ENCODE peak calls at places on chromosomes 4 and X, in five cellular contexts. J is brain microvascular endothelial cell, W is fibroblast of pulmonary artery, O is cardiac muscle cell, R is heart right ventricle. C is an unnamed sample.
A peak's percentile ranks its signal among the peaks of the same experiment; 100 is the strongest.

GRCh38 chr4:91089194-91089593 is 962.0 kb downstream of the CCSER1 start:
- DNase-seq in W (no peak), J (no peak), R (no peak), O (no peak), C (no peak)

GRCh38 chr4:86927843-86928395 is 6.9 kb upstream of the AFF1 start:
- DNase-seq in J (peak; percentile 97), W (peak; percentile 98), R (no peak), O (peak; percentile 98), C (peak; percentile 98)

GRCh38 chrX:76802698-76803097 is 375.2 kb downstream of the MAGEE1 start:
- DNase-seq in O (no peak), J (peak; percentile 0), R (no peak), W (peak; percentile 13), C (peak; percentile 0)

GRCh38 chr4:146243141-146243882 is 29.0 kb downstream of the REELD1 start:
- DNase-seq in J (peak; percentile 28), R (peak; percentile 16), O (peak; percentile 20), W (peak; percentile 28), C (peak; percentile 15)

GRCh38 chr4:128553665-128554515 is 255.6 kb upstream of the JADE1 start:
- DNase-seq in W (peak; percentile 42), R (no peak), J (no peak), O (no peak), C (no peak)

GRCh38 chrX:7759832-7760231 is 83.1 kb upstream of the VCX start:
- DNase-seq in R (no peak), W (no peak), O (no peak), J (no peak), C (no peak)

GRCh38 chrX:455673-456072 is 69.0 kb upstream of the PPP2R3B start:
- DNase-seq in J (no peak), O (no peak), W (no peak), R (no peak), C (no peak)

GRCh38 chrX:85963736-85964135 is 83.6 kb downstream of the CHM start:
- DNase-seq in J (peak; percentile 65), W (peak; percentile 72), R (no peak), O (peak; percentile 67), C (peak; percentile 67)

GRCh38 chrX:107576841-107577240 is 51.5 kb upstream of the PRPS1 start:
- DNase-seq in W (no peak), R (no peak), O (no peak), J (no peak), C (no peak)

GRCh38 chr4:189302719-189303118 is 638.0 kb upstream of the FRG1 start:
- DNase-seq in O (no peak), J (no peak), R (no peak), W (no peak), C (no peak)

GRCh38 chr4:144734522-144734921 is 88.6 kb downstream of the HHIP start:
- DNase-seq in R (no peak), W (peak; percentile 41), O (no peak), J (no peak), C (peak; percentile 50)

GRCh38 chr4:88938138-88938537 is 118.8 kb downstream of the FAM13A start:
- DNase-seq in O (peak; percentile 90), J (peak; percentile 87), R (no peak), W (peak; percentile 96), C (peak; percentile 89)

GRCh38 chr4:55543858-55544257 is 2.9 kb downstream of the CLOCK start:
- DNase-seq in R (no peak), O (peak; percentile 13), J (no peak), W (peak; percentile 21), C (no peak)

GRCh38 chrX:21398424-21398823 is 24.2 kb downstream of the CNKSR2 start:
- DNase-seq in J (no peak), R (no peak), O (no peak), W (no peak), C (no peak)

GRCh38 chrX:12564221-12564620 is 227.0 kb upstream of the PRPS2 start:
- DNase-seq in R (no peak), O (no peak), W (no peak), J (no peak), C (no peak)

GRCh38 chr4:128350449-128351045 is 62.9 kb upstream of the PGRMC2 start:
- DNase-seq in R (no peak), J (no peak), W (no peak), O (no peak), C (no peak)

GRCh38 chr4:149896428-149896827 is 80.8 kb upstream of the IQCM start:
- DNase-seq in R (no peak), O (peak; percentile 42), J (peak; percentile 38), W (peak; percentile 53), C (peak; percentile 59)

GRCh38 chr4:57103051-57103450 is 7.1 kb downstream of the IGFBP7 start:
- DNase-seq in R (peak; percentile 57), J (no peak), O (peak; percentile 62), W (peak; percentile 73), C (no peak)

GRCh38 chr4:94856030-94856429 is 98.3 kb downstream of the BMPR1B start:
- DNase-seq in W (no peak), J (no peak), O (no peak), R (no peak), C (no peak)

GRCh38 chr4:2054217-2054616 is 4.9 kb upstream of the NAT8L start:
- DNase-seq in O (no peak), W (no peak), J (no peak), R (no peak), C (no peak)

GRCh38 chrX:54452920-54453319 is 12.7 kb downstream of the TSR2 start:
- DNase-seq in O (peak; percentile 12), W (peak; percentile 20), J (peak; percentile 14), R (no peak), C (peak; percentile 13)

GRCh38 chrX:139930923-139931645 is 1.8 kb downstream of the ATP11C start:
- DNase-seq in R (no peak), W (peak; percentile 8), O (peak; percentile 9), J (no peak), C (no peak)

GRCh38 chr4:130812117-130812765 is 1716.3 kb downstream of the C4orf33 start:
- DNase-seq in R (no peak), W (no peak), J (no peak), O (no peak), C (no peak)

GRCh38 chr4:47835489-47835888 is 2.4 kb downstream of the CORIN start:
- DNase-seq in J (peak; percentile 50), W (no peak), O (peak; percentile 48), R (no peak), C (no peak)

GRCh38 chr4:109169160-109169559 is 133.3 kb downstream of the COL25A1 start:
- DNase-seq in J (no peak), O (peak; percentile 15), W (no peak), R (no peak), C (no peak)

GRCh38 chr4:83208371-83208770 is 76.2 kb downstream of the COQ2 start:
- DNase-seq in O (no peak), W (no peak), R (no peak), J (no peak), C (no peak)

GRCh38 chr4:77471821-77472495 is 133.7 kb upstream of the CXCL13 start:
- DNase-seq in W (no peak), O (no peak), R (no peak), J (no peak), C (no peak)

GRCh38 chr4:77473509-77473908 is 132.1 kb upstream of the CXCL13 start:
- DNase-seq in R (no peak), O (peak; percentile 38), J (no peak), W (peak; percentile 25), C (peak; percentile 10)
- TF ChIP-seq CTCF in R (no peak), O (peak; percentile 56), J (peak; percentile 52), W (peak; percentile 46), C (peak; percentile 73)

GRCh38 chr4:6172927-6173200 is 27.5 kb downstream of the JAKMIP1 start:
- DNase-seq in W (no peak), O (no peak), J (no peak), R (no peak), C (no peak)

GRCh38 chr4:6165766-6166165 is 34.6 kb downstream of the JAKMIP1 start:
- DNase-seq in W (no peak), R (no peak), O (no peak), J (no peak), C (no peak)

GRCh38 chr4:6172093-6172926 is 28.0 kb downstream of the JAKMIP1 start:
- DNase-seq in W (no peak), R (no peak), J (no peak), O (no peak), C (no peak)

DNA sequence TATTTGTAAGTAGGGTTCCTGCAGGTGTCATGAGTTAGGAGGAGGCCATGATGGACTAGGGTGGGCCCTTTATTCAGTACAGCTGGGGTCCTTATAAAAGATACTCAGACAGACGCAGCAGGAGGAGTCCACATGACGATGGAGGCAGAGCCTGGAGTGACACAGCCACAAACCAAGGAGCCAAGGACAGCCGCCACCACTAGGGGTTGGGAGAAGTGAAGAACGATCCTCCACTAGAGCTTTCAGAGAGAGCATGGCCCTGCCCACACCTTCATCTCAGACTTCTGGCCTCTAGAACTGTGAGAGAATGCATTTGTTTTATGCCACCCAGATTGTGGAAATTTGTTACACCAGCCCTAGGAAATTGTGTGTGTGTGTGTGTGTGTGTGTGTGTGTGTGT is 31.1 kb downstream of the JAKMIP1 start:
- DNase-seq in W (no peak), J (no peak), O (no peak), R (no peak), C (no peak)
- TF ChIP-seq CTCF in W (no peak), J (no peak), O (no peak), R (no peak), C (no peak)

GRCh38 chrX:153645151-153645550 is 1.9 kb upstream of the DUSP9 start:
- DNase-seq in J (no peak), R (no peak), O (no peak), W (no peak), C (no peak)

GRCh38 chrX:153645921-153646481 is 1.0 kb upstream of the DUSP9 start:
- DNase-seq in W (no peak), J (no peak), O (no peak), R (no peak), C (no peak)

GRCh38 chrX:153642655-153643430 is 4.2 kb upstream of the DUSP9 start:
- DNase-seq in W (no peak), J (no peak), O (no peak), R (no peak), C (no peak)

GRCh38 chrX:153643431-153644351 is 3.3 kb upstream of the DUSP9 start:
- DNase-seq in R (no peak), O (no peak), J (no peak), W (no peak), C (no peak)

GRCh38 chrX:153644356-153645125 is 2.5 kb upstream of the DUSP9 start:
- DNase-seq in W (no peak), J (no peak), R (no peak), O (no peak), C (no peak)
- TF ChIP-seq CTCF in W (no peak), J (peak; percentile 3), R (no peak), O (no peak), C (no peak)

DNA sequence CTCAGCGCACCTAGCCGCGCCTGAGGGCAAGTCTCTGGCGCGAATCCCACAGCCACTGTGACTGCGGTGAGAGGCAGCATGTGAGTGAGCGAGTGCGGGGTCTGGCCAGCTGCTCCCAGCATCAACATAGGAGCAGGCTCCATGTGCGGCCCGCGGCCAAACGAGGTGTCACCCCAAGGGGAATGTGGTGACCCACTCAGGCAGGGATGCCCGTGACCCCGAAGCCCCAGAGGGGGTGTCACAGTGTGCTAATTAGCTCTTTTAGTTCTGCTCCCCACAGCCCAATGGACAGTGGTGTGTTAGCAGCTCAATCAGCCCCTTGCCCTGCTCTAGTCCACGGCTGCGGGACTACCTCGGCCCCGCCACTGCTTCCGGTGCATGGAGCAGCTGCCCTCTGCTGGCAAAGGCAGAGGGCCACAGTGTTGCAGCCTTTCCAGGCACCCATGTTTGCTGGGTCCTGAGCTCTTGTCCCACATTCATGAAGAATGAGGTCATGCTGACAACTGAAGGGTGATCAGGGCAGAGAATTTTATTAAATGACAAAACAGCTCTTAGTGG is 61.4 kb downstream of the AGA start:
- DNase-seq in O (no peak), R (no peak), J (no peak), W (no peak), C (no peak)
- TF ChIP-seq CTCF in O (no peak), R (no peak), J (peak; percentile 14), W (no peak), C (peak; percentile 59)

C was measured in HFFc6.